ENCODE peak calls at places on chromosomes 7 and 10, in nine cellular contexts. L is A549, U is heart left ventricle, Z is Peyer's patch, H is cardiac muscle cell, V is HepG2, W is body of pancreas, G is adrenal gland, K is fibroblast of mammary gland. D is an unnamed sample.

GRCh38 chr7:128243273-128243672 is 2.2 kb downstream of the LEP start:
- DNase-seq in Z (no peak), W (no peak), L (no peak), U (no peak), V (no peak), G (no peak), K (no peak), H (no peak), D (no peak)

GRCh38 chr7:50426280-50427045 is 23.7 kb downstream of the FIGNL1 start:
- DNase-seq in K (no peak), V (peak; percentile 19), U (no peak), W (no peak), L (no peak), G (no peak), Z (no peak), H (no peak), D (no peak)

GRCh38 chr10:43136432-43136831 is 1.8 kb upstream of the CSGALNACT2 start:
- DNase-seq in K (no peak), G (no peak), H (no peak), W (no peak), V (no peak), U (no peak), L (no peak), Z (no peak), D (no peak)

GRCh38 chr7:139991911-139992310 is 70.8 kb downstream of the PARP12 start:
- DNase-seq in L (no peak), U (no peak), K (no peak), V (no peak), Z (no peak), G (no peak), H (no peak), W (no peak), D (no peak)

GRCh38 chr10:49568235-49568634 is 29.3 kb upstream of the ERCC6 start:
- DNase-seq in H (no peak), W (no peak), K (peak; percentile 75), G (no peak), L (no peak), V (no peak), U (no peak), Z (no peak), D (no peak)

GRCh38 chr10:77223532-77224460 is 413.8 kb downstream of the KCNMA1 start:
- DNase-seq in U (no peak), Z (no peak), W (no peak), V (no peak), L (no peak), K (no peak), H (no peak), G (no peak), D (no peak)

GRCh38 chr7:29078286-29078685 is 68.1 kb downstream of the CPVL start:
- DNase-seq in U (no peak), Z (no peak), V (no peak), H (no peak), L (no peak), W (no peak), K (no peak), G (no peak), D (no peak)

GRCh38 chr10:73647211-73647874 is 6.1 kb upstream of the MYOZ1 start:
- DNase-seq in G (no peak), U (peak; percentile 82), V (no peak), H (no peak), W (peak; percentile 57), Z (peak; percentile 63), K (peak; percentile 26), L (no peak), D (no peak)

GRCh38 chr10:80464557-80465466 is 10.7 kb downstream of the TSPAN14 start:
- DNase-seq in V (peak; percentile 97), Z (no peak), W (peak; percentile 52), K (no peak), H (peak; percentile 46), G (no peak), U (peak; percentile 65), L (no peak), D (no peak)

GRCh38 chr7:28565990-28566389 is 153.7 kb downstream of the CREB5 start:
- DNase-seq in K (no peak), Z (no peak), H (no peak), G (no peak), L (no peak), V (no peak), W (no peak), U (no peak), D (no peak)

GRCh38 chr10:100490531-100490930 is 27.7 kb downstream of the WNT8B start:
- DNase-seq in G (no peak), U (no peak), K (no peak), Z (no peak), H (no peak), L (no peak), W (no peak), V (no peak), D (no peak)

GRCh38 chr7:105489409-105489808 is 32.7 kb downstream of the PUS7 start:
- DNase-seq in L (no peak), V (no peak), K (no peak), W (no peak), G (no peak), U (no peak), Z (no peak), H (no peak), D (no peak)

GRCh38 chr7:41010967-41011366 is 691.9 kb downstream of the INHBA start:
- DNase-seq in H (no peak), V (no peak), K (peak; percentile 64), G (no peak), U (no peak), W (no peak), L (no peak), Z (no peak), D (no peak)

GRCh38 chr10:70232859-70233108 is 445 bp downstream of the PPA1 start:
- DNase-seq in W (no peak), G (no peak), H (no peak), U (no peak), Z (no peak), K (no peak), V (no peak), L (no peak), D (no peak)

GRCh38 chr10:70232155-70232858 is 922 bp downstream of the PPA1 start:
- DNase-seq in W (peak; percentile 81), L (peak; percentile 43), G (peak; percentile 43), H (peak; percentile 20), K (peak; percentile 48), Z (peak; percentile 74), V (peak; percentile 71), U (no peak), D (no peak)

GRCh38 chr10:70233109-70233938 is at the start of gene PPA1:
- DNase-seq in G (peak; percentile 100), V (peak; percentile 92), W (peak; percentile 98), K (peak; percentile 91), U (peak; percentile 100), Z (peak; percentile 99), H (peak; percentile 99), L (peak; percentile 96), D (peak; percentile 66)

GRCh38 chr10:70233939-70234300 is 691 bp upstream of the PPA1 start:
- DNase-seq in L (no peak), U (no peak), G (no peak), K (no peak), W (no peak), Z (peak; percentile 51), H (peak; percentile 11), V (no peak), D (no peak)

DNA sequence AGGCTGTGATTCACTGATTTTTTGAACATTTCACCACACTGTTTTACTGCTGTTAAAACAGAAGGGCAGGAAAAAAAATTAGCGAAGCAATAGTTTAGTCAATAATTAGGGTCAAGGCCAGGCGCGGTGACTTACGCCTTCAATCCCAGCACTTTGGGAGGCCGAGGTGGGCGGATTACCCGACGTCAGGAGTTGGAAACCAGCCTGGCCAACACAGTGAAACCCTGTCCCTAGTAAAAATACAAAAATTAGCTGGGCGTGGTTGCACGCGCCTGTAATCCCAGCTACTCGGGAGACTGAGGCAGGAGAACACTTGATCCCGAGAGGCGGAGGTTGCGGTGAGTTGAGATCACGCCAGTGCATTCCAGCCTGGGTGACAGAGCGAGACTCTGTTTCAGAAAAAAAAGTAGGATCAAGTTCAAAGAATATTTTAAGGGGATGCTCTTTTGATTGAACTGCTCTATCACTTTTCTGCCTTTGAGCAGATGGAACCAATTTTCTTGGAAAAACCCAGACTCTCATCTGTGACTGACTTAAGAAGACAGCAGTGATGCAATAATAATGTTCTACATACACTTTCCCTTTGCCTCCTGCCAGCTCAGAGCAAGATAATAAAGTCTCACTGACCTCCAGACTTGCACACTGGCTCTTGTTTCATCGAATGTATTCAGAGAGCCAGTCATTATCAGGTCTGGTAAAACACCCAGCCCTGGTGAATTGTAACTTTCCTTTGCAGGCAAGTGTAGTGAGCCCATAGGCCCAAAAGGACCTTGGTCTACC is 1.6 kb upstream of the PPA1 start:
- DNase-seq in L (no peak), U (no peak), W (no peak), G (peak; percentile 33), H (no peak), V (no peak), Z (no peak), K (peak; percentile 97), D (peak; percentile 55)
- H3K4me3 ChIP-seq in L (no peak overlapping the region), U (no peak overlapping the region), W (no peak overlapping the region), G (no peak overlapping the region), H (no peak overlapping the region), V (no peak overlapping the region), Z (no peak overlapping the region), K (peak overlapping the region; percentile 13), D (no peak overlapping the region)

GRCh38 chr10:50574305-50574704 is 49.5 kb downstream of the SGMS1 start:
- DNase-seq in G (no peak), V (no peak), L (no peak), U (no peak), Z (no peak), W (no peak), K (no peak), H (no peak), D (no peak)
- TF ChIP-seq CTCF in G (no peak), V (no peak), L (no peak), U (no peak), Z (no peak), W (no peak), K (peak; percentile 30), H (peak; percentile 22), D (no peak)

DNA sequence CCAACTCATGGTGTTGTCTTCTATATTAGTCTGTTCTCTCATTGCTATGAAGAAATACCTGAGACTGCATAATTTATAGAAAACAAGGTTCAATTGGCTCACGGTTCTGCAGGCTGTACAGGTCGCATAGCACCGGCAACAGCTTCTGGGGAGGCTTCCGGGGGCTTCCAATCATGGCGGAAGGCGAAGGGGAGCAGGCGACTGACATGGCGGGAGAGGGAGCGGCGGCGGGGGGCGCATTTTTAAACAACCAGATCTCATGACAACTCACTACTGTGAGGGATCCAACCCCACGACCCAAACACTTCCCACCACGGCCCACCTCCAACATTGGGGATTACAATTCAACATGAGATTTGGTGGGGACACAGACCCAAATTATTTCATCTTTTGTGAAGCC is 28.7 kb upstream of the GDI2 start:
- DNase-seq in L (no peak), G (no peak), H (no peak), V (no peak), Z (no peak), K (no peak), U (no peak), W (no peak), D (no peak)
- H3K4me3 ChIP-seq in L (no peak overlapping the region), G (no peak overlapping the region), H (no peak overlapping the region), V (no peak overlapping the region), Z (no peak overlapping the region), K (no peak overlapping the region), U (no peak overlapping the region), W (no peak overlapping the region), D (no peak overlapping the region)

DNA sequence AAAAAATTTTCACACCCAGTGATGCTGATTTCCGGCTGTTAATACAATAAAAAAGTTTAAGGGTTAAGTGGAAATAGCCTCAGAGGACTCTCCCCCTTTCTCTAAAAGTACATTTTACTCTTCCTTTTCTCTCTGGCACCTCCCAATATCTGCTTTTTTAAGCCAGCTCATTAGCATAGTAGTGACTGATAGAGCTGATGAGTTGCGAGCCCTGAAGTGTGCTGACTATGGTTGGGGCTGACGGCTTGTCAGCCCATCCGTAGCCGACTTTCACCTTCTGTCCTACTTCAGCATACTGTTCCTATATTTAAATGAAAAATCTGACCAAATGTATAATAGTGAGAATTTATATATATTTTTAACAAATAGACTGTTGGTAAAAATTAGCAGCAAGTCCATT is 80.0 kb downstream of the SHH start:
- DNase-seq in W (no peak), V (no peak), U (no peak), K (no peak), L (no peak), G (no peak), H (no peak), Z (no peak), D (no peak)
- TF ChIP-seq CTCF in W (no peak), V (no peak), U (no peak), K (no peak), L (no peak), G (no peak), H (no peak), Z (no peak), D (no peak)